ENCODE peak calls at places on chromosomes 4 and X, in five cellular contexts. One of them, this sample, is unnamed.

GRCh38 chr4:11603594-11604194 is 175.0 kb upstream of the HS3ST1 start:
- ATAC-seq in GM12878: no peak
- ATAC-seq in HepG2: no peak
- ATAC-seq in K562: no peak
- ATAC-seq in upper lobe of left lung: no peak
- ATAC-seq in this sample: no peak

GRCh38 chr4:52961666-52962412 is 99.7 kb downstream of the RASL11B start:
- ATAC-seq in upper lobe of left lung: no peak
- ATAC-seq in HepG2: no peak
- ATAC-seq in K562: no peak
- ATAC-seq in GM12878: no peak
- ATAC-seq in this sample: no peak

GRCh38 chr4:145773581-145774234 is 93.8 kb downstream of the C4orf51 start:
- ATAC-seq in GM12878: peak
- ATAC-seq in K562: no peak
- ATAC-seq in upper lobe of left lung: no peak
- ATAC-seq in HepG2: no peak
- ATAC-seq in this sample: peak

GRCh38 chr4:153713840-153714239 is 29.8 kb downstream of the TLR2 start:
- ATAC-seq in K562: no peak
- ATAC-seq in HepG2: no peak
- ATAC-seq in GM12878: no peak
- ATAC-seq in upper lobe of left lung: no peak
- ATAC-seq in this sample: no peak

GRCh38 chr4:6071959-6072720 is 53.9 kb upstream of the C4orf50 start:
- ATAC-seq in HepG2: peak
- ATAC-seq in upper lobe of left lung: no peak
- ATAC-seq in K562: no peak
- ATAC-seq in GM12878: no peak
- ATAC-seq in this sample: no peak

GRCh38 chr4:13432453-13432852 is 51.7 kb downstream of the RAB28 start:
- ATAC-seq in HepG2: no peak
- ATAC-seq in K562: no peak
- ATAC-seq in GM12878: peak
- ATAC-seq in upper lobe of left lung: no peak
- ATAC-seq in this sample: no peak

GRCh38 chr4:76188557-76188956 is 25.1 kb downstream of the SCARB2 start:
- ATAC-seq in upper lobe of left lung: no peak
- ATAC-seq in K562: no peak
- ATAC-seq in HepG2: no peak
- ATAC-seq in GM12878: no peak
- ATAC-seq in this sample: no peak

GRCh38 chr4:114226178-114226577 is 246.7 kb upstream of the ARSJ start:
- ATAC-seq in GM12878: no peak
- ATAC-seq in HepG2: no peak
- ATAC-seq in upper lobe of left lung: no peak
- ATAC-seq in K562: no peak
- ATAC-seq in this sample: no peak

GRCh38 chr4:183823394-183823793 is 81.7 kb upstream of the STOX2 start:
- ATAC-seq in HepG2: peak
- ATAC-seq in upper lobe of left lung: no peak
- ATAC-seq in GM12878: no peak
- ATAC-seq in K562: no peak
- ATAC-seq in this sample: peak

GRCh38 chr4:3689006-3689405 is 77.2 kb upstream of the ADRA2C start:
- ATAC-seq in K562: no peak
- ATAC-seq in upper lobe of left lung: no peak
- ATAC-seq in HepG2: no peak
- ATAC-seq in GM12878: no peak
- ATAC-seq in this sample: no peak

GRCh38 chrX:132948648-132949260 is 9.7 kb downstream of the HS6ST2 start:
- ATAC-seq in upper lobe of left lung: no peak
- ATAC-seq in GM12878: no peak
- ATAC-seq in HepG2: no peak
- ATAC-seq in K562: peak
- ATAC-seq in this sample: no peak

GRCh38 chrX:123477673-123478072 is 255.2 kb downstream of the THOC2 start:
- ATAC-seq in upper lobe of left lung: no peak
- ATAC-seq in K562: peak
- ATAC-seq in HepG2: no peak
- ATAC-seq in GM12878: no peak
- ATAC-seq in this sample: no peak

GRCh38 chr4:108359936-108360681 is 191.4 kb upstream of the LEF1 start:
- ATAC-seq in HepG2: no peak
- ATAC-seq in upper lobe of left lung: no peak
- ATAC-seq in K562: peak
- ATAC-seq in GM12878: no peak
- ATAC-seq in this sample: no peak

GRCh38 chrX:39017062-39017461 is 215.8 kb downstream of the MID1IP1 start:
- ATAC-seq in GM12878: no peak
- ATAC-seq in upper lobe of left lung: no peak
- ATAC-seq in K562: no peak
- ATAC-seq in HepG2: peak
- ATAC-seq in this sample: no peak

GRCh38 chr4:8368061-8368481 is 72.5 kb downstream of the ACOX3 start:
- ATAC-seq in K562: peak
- ATAC-seq in upper lobe of left lung: no peak
- ATAC-seq in HepG2: no peak
- ATAC-seq in GM12878: no peak
- ATAC-seq in this sample: no peak

GRCh38 chr4:92599044-92599443 is 295.3 kb downstream of the GRID2 start:
- ATAC-seq in HepG2: no peak
- ATAC-seq in GM12878: no peak
- ATAC-seq in K562: no peak
- ATAC-seq in upper lobe of left lung: no peak
- ATAC-seq in this sample: no peak

GRCh38 chrX:103276581-103277002 is at the start of gene TCEAL5:
- ATAC-seq in K562: no peak
- ATAC-seq in GM12878: no peak
- ATAC-seq in HepG2: no peak
- ATAC-seq in upper lobe of left lung: no peak
- ATAC-seq in this sample: peak

GRCh38 chrX:31909850-31910547 is 838.2 kb upstream of the FTHL17 start:
- ATAC-seq in GM12878: no peak
- ATAC-seq in HepG2: no peak
- ATAC-seq in K562: no peak
- ATAC-seq in upper lobe of left lung: no peak
- ATAC-seq in this sample: no peak

GRCh38 chrX:25016938-25017598 is 1.3 kb upstream of the ARX start:
- ATAC-seq in upper lobe of left lung: no peak
- ATAC-seq in HepG2: no peak
- ATAC-seq in K562: no peak
- ATAC-seq in GM12878: no peak
- ATAC-seq in this sample: no peak

GRCh38 chr4:118113220-118113619 is 78.9 kb downstream of the NDST3 start:
- ATAC-seq in K562: no peak
- ATAC-seq in upper lobe of left lung: no peak
- ATAC-seq in GM12878: peak
- ATAC-seq in HepG2: no peak
- ATAC-seq in this sample: no peak

GRCh38 chr4:128289523-128290158 is 2.0 kb upstream of the PGRMC2 start:
- ATAC-seq in K562: peak
- ATAC-seq in HepG2: no peak
- ATAC-seq in GM12878: no peak
- ATAC-seq in upper lobe of left lung: no peak
- ATAC-seq in this sample: no peak

GRCh38 chr4:176791591-176792347 is 953 bp downstream of the VEGFC start:
- ATAC-seq in K562: no peak
- ATAC-seq in upper lobe of left lung: no peak
- ATAC-seq in HepG2: peak
- ATAC-seq in GM12878: no peak
- ATAC-seq in this sample: peak

GRCh38 chrX:45134775-45135174 is 65.9 kb downstream of the DIPK2B start:
- ATAC-seq in K562: no peak
- ATAC-seq in HepG2: peak
- ATAC-seq in upper lobe of left lung: no peak
- ATAC-seq in GM12878: no peak
- ATAC-seq in this sample: no peak

GRCh38 chr4:78370625-78371372 is 180.8 kb upstream of the ANXA3 start:
- ATAC-seq in upper lobe of left lung: no peak
- ATAC-seq in GM12878: no peak
- ATAC-seq in K562: no peak
- ATAC-seq in HepG2: no peak
- ATAC-seq in this sample: no peak

GRCh38 chrX:155055494-155055893 is 15.4 kb downstream of the CMC4 start:
- ATAC-seq in GM12878: no peak
- ATAC-seq in upper lobe of left lung: no peak
- ATAC-seq in HepG2: no peak
- ATAC-seq in K562: no peak
- ATAC-seq in this sample: no peak

GRCh38 chrX:150184487-150184886 is 178.6 kb upstream of the MAMLD1 start:
- ATAC-seq in upper lobe of left lung: no peak
- ATAC-seq in GM12878: no peak
- ATAC-seq in HepG2: no peak
- ATAC-seq in K562: no peak
- ATAC-seq in this sample: no peak

GRCh38 chr4:95290702-95291101 is 258.1 kb downstream of the UNC5C start:
- ATAC-seq in K562: no peak
- ATAC-seq in HepG2: no peak
- ATAC-seq in GM12878: peak
- ATAC-seq in upper lobe of left lung: no peak
- ATAC-seq in this sample: no peak

DNA sequence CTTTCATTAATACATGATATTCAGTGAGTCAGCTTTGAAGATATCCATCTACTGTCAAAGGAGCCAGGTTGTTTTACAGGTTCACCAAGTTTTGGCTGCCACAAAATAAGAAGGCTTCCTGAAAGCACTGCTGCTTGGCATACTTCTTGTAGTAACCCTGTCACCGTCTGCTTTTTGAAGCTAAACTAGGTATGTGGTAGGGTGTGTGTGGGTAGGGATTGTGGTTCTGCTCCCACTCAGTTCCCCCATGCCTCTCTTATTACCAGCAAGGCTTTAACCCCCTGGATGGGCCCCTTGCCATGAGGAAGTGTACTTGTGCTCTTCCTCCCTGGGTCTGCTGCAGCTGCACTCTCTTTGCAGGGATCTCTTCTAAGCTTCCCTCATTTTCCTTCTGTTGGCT is 191.2 kb downstream of the BANK1 start:
- ATAC-seq in K562: no peak
- ATAC-seq in upper lobe of left lung: peak
- ATAC-seq in GM12878: no peak
- ATAC-seq in HepG2: no peak
- ATAC-seq in this sample: no peak
- TF ChIP-seq EP300 in K562: no peak
- TF ChIP-seq EP300 in upper lobe of left lung: no peak
- TF ChIP-seq EP300 in GM12878: no peak
- TF ChIP-seq EP300 in HepG2: no peak
- TF ChIP-seq EP300 in this sample: no peak

GRCh38 chr4:106062452-106062875 is 167.2 kb downstream of the NPNT start:
- ATAC-seq in upper lobe of left lung: no peak
- ATAC-seq in GM12878: no peak
- ATAC-seq in HepG2: peak
- ATAC-seq in K562: peak
- ATAC-seq in this sample: no peak
- TF ChIP-seq POLR2AphosphoS5 in upper lobe of left lung: no peak
- TF ChIP-seq POLR2AphosphoS5 in GM12878: no peak
- TF ChIP-seq POLR2AphosphoS5 in HepG2: no peak
- TF ChIP-seq POLR2AphosphoS5 in K562: no peak
- TF ChIP-seq POLR2AphosphoS5 in this sample: no peak

DNA sequence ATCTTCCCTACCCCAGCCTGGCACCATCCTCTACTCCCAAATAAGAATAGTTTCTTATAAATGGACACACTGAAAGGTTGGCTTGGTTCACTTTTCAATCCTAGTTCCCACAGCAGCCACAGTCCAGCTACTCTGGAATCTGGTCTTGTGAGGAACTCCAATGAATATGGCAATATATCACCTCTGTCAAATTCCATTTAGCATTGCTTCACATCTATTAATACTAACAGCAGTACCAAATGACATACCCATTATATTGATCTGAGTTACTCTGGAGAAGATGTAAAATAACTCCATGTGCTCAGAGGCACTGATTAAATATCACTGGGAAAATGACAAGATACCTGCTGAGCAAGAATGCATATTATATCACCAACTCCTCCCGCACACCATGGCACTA is 8.6 kb downstream of the OPHN1 start:
- ATAC-seq in GM12878: no peak
- ATAC-seq in HepG2: no peak
- ATAC-seq in K562: no peak
- ATAC-seq in upper lobe of left lung: no peak
- ATAC-seq in this sample: peak
- TF ChIP-seq EP300 in GM12878: no peak
- TF ChIP-seq EP300 in HepG2: no peak
- TF ChIP-seq EP300 in K562: no peak
- TF ChIP-seq EP300 in upper lobe of left lung: no peak
- TF ChIP-seq EP300 in this sample: no peak

GRCh38 chr4:147830987-147831386 is 99.1 kb downstream of the ARHGAP10 start:
- ATAC-seq in upper lobe of left lung: no peak
- ATAC-seq in K562: no peak
- ATAC-seq in GM12878: no peak
- ATAC-seq in HepG2: no peak
- ATAC-seq in this sample: peak
- TF ChIP-seq POLR2AphosphoS5 in upper lobe of left lung: no peak
- TF ChIP-seq POLR2AphosphoS5 in K562: no peak
- TF ChIP-seq POLR2AphosphoS5 in GM12878: no peak
- TF ChIP-seq POLR2AphosphoS5 in HepG2: no peak
- TF ChIP-seq POLR2AphosphoS5 in this sample: peak

DNA sequence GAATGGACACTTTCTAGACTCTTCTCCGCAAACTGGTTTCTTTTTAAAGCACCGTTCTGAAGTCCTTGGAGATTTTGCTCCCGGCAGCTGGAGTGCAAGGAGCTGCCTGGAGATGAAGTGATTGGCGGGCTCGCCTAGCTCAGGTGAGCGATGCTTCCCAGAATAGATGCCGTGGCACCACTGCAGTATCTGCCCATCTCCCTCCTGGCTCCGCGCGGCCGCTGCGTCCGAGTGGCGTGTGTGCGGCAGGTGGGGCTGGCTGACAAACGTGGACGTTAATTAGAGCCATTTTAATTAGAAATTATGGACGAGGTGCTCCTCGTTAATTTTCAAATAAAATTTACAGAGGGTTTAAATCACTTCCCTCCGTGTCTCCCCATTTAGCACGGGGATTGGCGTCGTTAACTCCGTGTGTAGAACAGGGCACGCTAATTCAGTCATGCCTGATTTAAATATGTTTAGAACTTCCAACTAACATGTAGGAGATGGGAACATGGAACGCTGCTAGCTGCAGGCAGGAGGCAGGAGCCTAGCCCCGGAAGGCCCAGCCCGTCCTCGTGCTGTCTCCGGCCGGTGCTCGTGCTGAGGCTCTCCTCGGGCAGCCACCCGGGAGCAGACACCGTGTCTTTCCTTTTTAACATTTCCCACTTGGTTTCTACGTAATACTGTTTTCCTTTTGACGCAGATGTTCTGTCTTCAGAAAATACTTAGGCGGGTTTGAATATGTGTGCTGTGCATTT is 11.6 kb downstream of the UVSSA start:
- ATAC-seq in K562: no peak
- ATAC-seq in HepG2: no peak
- ATAC-seq in GM12878: no peak
- ATAC-seq in upper lobe of left lung: no peak
- ATAC-seq in this sample: no peak
- TF ChIP-seq EP300 in K562: no peak
- TF ChIP-seq EP300 in HepG2: no peak
- TF ChIP-seq EP300 in GM12878: no peak
- TF ChIP-seq EP300 in upper lobe of left lung: no peak
- TF ChIP-seq EP300 in this sample: no peak

This sample was measured in gastroesophageal sphincter.